ENCODE peak calls at places on chromosome 20, in eight cellular contexts. R is Panc1, N is uterus, U is kidney, G is brain microvascular endothelial cell, X is mammary epithelial cell, H is heart right ventricle, E is substantia nigra. J is an unnamed sample.

GRCh38 chr20:48378976-48379670 is 448.7 kb downstream of the PREX1 start:
- DNase-seq in G (no peak), U (no peak), X (no peak), N (no peak), R (no peak), E (no peak), H (no peak), J (no peak)

GRCh38 chr20:1440024-1440423 is 26.6 kb downstream of the NSFL1C start:
- DNase-seq in X (peak; percentile 29), E (no peak), N (no peak), G (no peak), U (no peak), R (no peak), H (no peak), J (no peak)

GRCh38 chr20:24718696-24719095 is 230.4 kb upstream of the CST7 start:
- DNase-seq in U (no peak), N (no peak), X (no peak), G (no peak), R (no peak), H (no peak), E (peak; percentile 33), J (no peak)

GRCh38 chr20:49608752-49609670 is 41.1 kb upstream of the PTGIS start:
- DNase-seq in N (peak; percentile 70), X (peak; percentile 44), U (peak; percentile 82), H (peak; percentile 44), R (peak; percentile 61), E (peak; percentile 60), G (peak; percentile 12), J (peak; percentile 72)

GRCh38 chr20:18092890-18093289 is 35.2 kb upstream of the OVOL2 start:
- DNase-seq in R (no peak), G (no peak), X (no peak), E (no peak), H (no peak), N (no peak), U (no peak), J (no peak)

GRCh38 chr20:15065794-15066193 is 728.4 kb upstream of the FLRT3 start:
- DNase-seq in X (no peak), U (no peak), N (no peak), E (no peak), G (no peak), R (no peak), H (no peak), J (no peak)

GRCh38 chr20:51444472-51444871 is 98.0 kb downstream of the NFATC2 start:
- DNase-seq in E (no peak), X (no peak), H (no peak), N (peak; percentile 60), U (no peak), R (no peak), G (no peak), J (no peak)

GRCh38 chr20:32761831-32762753 is at the start of gene DNMT3B:
- DNase-seq in N (peak; percentile 78), E (peak; percentile 85), G (peak; percentile 48), H (peak; percentile 85), U (peak; percentile 91), X (peak; percentile 49), R (no peak), J (peak; percentile 76)

GRCh38 chr20:1119128-1119505 is 715 bp downstream of the PSMF1 start:
- DNase-seq in N (no peak), H (no peak), G (no peak), E (no peak), R (no peak), U (no peak), X (no peak), J (no peak)

GRCh38 chr20:18719426-18719825 is 94.2 kb upstream of the SCP2D1 start:
- DNase-seq in X (no peak), E (no peak), H (no peak), U (no peak), G (peak; percentile 53), R (no peak), N (no peak), J (no peak)

GRCh38 chr20:33790571-33790970 is 20.6 kb upstream of the CHMP4B start:
- DNase-seq in G (no peak), E (no peak), H (no peak), U (no peak), N (no peak), R (no peak), X (no peak), J (no peak)

GRCh38 chr20:21739682-21740081 is 34.2 kb downstream of the PAX1 start:
- DNase-seq in U (no peak), E (no peak), N (no peak), G (no peak), R (no peak), H (no peak), X (no peak), J (no peak)

GRCh38 chr20:59948828-59949720 is 8.9 kb downstream of the FAM217B start:
- DNase-seq in X (peak; percentile 37), N (no peak), U (no peak), E (no peak), G (peak; percentile 45), H (peak; percentile 40), R (no peak), J (no peak)

GRCh38 chr20:50288128-50288623 is 97.5 kb downstream of the CEBPB start:
- DNase-seq in E (no peak), N (no peak), U (peak; percentile 26), X (no peak), H (no peak), R (no peak), G (no peak), J (no peak)

GRCh38 chr20:15654208-15654649 is 919.0 kb downstream of the KIF16B start:
- DNase-seq in R (no peak), G (peak; percentile 49), H (peak; percentile 14), E (peak; percentile 8), U (no peak), X (peak; percentile 55), N (no peak), J (no peak)

DNA sequence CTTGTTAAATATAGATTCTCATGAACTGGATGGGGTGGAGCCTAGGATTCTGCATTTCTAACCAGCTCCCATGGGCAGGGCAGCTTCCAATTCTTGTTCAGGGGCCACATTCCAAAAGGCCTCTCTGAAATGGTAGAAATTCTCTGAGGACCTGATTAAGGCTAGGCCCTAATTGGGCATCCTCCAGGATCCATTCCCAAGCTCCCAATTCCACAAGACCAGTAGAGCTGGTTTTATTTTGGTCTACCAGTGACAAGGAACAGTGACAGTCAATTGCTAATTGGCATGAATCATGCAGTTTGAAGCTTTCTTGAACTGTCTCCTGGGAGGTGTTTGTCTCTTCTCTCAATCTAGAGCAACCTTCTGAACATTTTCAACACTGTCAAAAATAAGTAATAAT is 3.0 kb downstream of the THBD start:
- DNase-seq in H (no peak), R (no peak), G (no peak), N (no peak), U (no peak), X (no peak), E (no peak), J (no peak)
- H3K27ac ChIP-seq in H (peak overlapping the region; percentile 18), R (no peak overlapping the region), G (no peak overlapping the region), N (no peak overlapping the region), U (no peak overlapping the region), X (no peak overlapping the region), E (no peak overlapping the region), J (no peak overlapping the region)

GRCh38 chr20:4606046-4606445 is 115.7 kb upstream of the PRND start:
- DNase-seq in U (no peak), X (no peak), N (no peak), G (no peak), E (no peak), H (no peak), R (no peak), J (no peak)

GRCh38 chr20:4605166-4605565 is 116.5 kb upstream of the PRND start:
- DNase-seq in H (no peak), R (no peak), E (no peak), G (no peak), N (no peak), X (no peak), U (no peak), J (no peak)

GRCh38 chr20:4603724-4604123 is 118.0 kb upstream of the PRND start:
- DNase-seq in X (no peak), N (no peak), E (no peak), H (no peak), U (no peak), G (no peak), R (no peak), J (no peak)

GRCh38 chr20:4602297-4602631 is 119.4 kb upstream of the PRND start:
- DNase-seq in R (no peak), X (no peak), E (no peak), N (no peak), G (no peak), H (no peak), U (no peak), J (no peak)

DNA sequence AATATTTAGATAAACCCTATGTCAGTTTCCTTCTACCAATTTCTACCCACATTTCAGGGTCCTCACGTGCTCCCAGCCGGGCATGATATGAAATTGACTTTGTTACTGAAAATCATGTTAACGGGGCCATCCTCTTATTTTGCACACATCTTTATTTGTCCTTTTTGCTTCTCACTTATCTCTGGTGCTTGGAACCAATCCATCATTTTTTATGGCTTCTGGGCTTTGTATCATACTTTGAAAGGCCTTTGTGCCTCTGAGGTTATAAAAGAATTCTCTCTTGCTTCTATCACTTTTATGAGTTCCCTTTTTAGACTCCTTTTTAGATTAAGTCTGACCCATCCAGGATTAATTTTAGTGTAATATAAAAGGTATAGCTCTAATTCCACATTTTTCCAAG is 117.1 kb upstream of the PRND start:
- DNase-seq in E (no peak), U (no peak), H (no peak), N (no peak), G (no peak), X (no peak), R (no peak), J (no peak)
- H3K27ac ChIP-seq in E (peak overlapping the region; percentile 71), U (no peak overlapping the region), H (no peak overlapping the region), N (peak overlapping the region; percentile 85), G (no peak overlapping the region), X (no peak overlapping the region), R (no peak overlapping the region), J (no peak overlapping the region)

GRCh38 chr20:10595985-10596384 is 77.8 kb downstream of the JAG1 start:
- DNase-seq in N (no peak), R (no peak), X (no peak), G (no peak), U (no peak), E (no peak), H (no peak), J (no peak)

GRCh38 chr20:10594286-10594868 is 79.4 kb downstream of the JAG1 start:
- DNase-seq in U (no peak), G (peak; percentile 78), R (no peak), N (no peak), X (peak; percentile 94), H (no peak), E (no peak), J (no peak)

GRCh38 chr20:10596726-10597125 is 77.1 kb downstream of the JAG1 start:
- DNase-seq in X (peak; percentile 80), U (no peak), H (no peak), R (no peak), G (peak; percentile 88), E (no peak), N (no peak), J (no peak)

GRCh38 chr20:10595230-10595629 is 78.6 kb downstream of the JAG1 start:
- DNase-seq in E (no peak), X (no peak), G (no peak), R (no peak), H (no peak), N (no peak), U (no peak), J (no peak)

GRCh38 chr20:10597637-10598036 is 76.2 kb downstream of the JAG1 start:
- DNase-seq in H (no peak), G (no peak), X (no peak), E (no peak), N (no peak), U (no peak), R (no peak), J (no peak)
- H3K27ac ChIP-seq in H (no peak overlapping the region), G (peak overlapping the region; percentile 96), X (peak overlapping the region; percentile 58), E (no peak overlapping the region), N (peak overlapping the region; percentile 74), U (no peak overlapping the region), R (no peak overlapping the region), J (no peak overlapping the region)

GRCh38 chr20:35700625-35701148 is 1.5 kb downstream of the ROMO1 start:
- DNase-seq in H (no peak), N (no peak), U (no peak), R (no peak), E (no peak), G (no peak), X (peak; percentile 12), J (no peak)
- H3K27ac ChIP-seq in H (no peak overlapping the region), N (peak overlapping the region; percentile 82), U (no peak overlapping the region), R (peak overlapping the region; percentile 93), E (no peak overlapping the region), G (no peak overlapping the region), X (peak overlapping the region; percentile 78), J (no peak overlapping the region)

J was measured in ovary.